ENCODE peak calls at places on chromosomes 1 and 21, in four cellular contexts. One of them, this sample, is unnamed.

GRCh38 chr1:185348995-185349394 is 32.0 kb upstream of the IVNS1ABP start:
- DNase-seq in HepG2: no peak
- DNase-seq in K562: no peak
- DNase-seq in H1: no peak
- DNase-seq in this sample: no peak

GRCh38 chr1:114756949-114757454 is 782 bp downstream of the CSDE1 start:
- DNase-seq in K562: peak; percentile 46
- DNase-seq in H1: no peak
- DNase-seq in HepG2: peak; percentile 49
- DNase-seq in this sample: peak; percentile 38

GRCh38 chr1:182317489-182318180 is 74.0 kb downstream of the GLUL start:
- DNase-seq in HepG2: no peak
- DNase-seq in H1: no peak
- DNase-seq in K562: no peak
- DNase-seq in this sample: no peak

GRCh38 chr1:243638186-243638585 is 211.9 kb downstream of the AKT3 start:
- DNase-seq in H1: no peak
- DNase-seq in HepG2: no peak
- DNase-seq in K562: no peak
- DNase-seq in this sample: no peak

GRCh38 chr1:40932004-40932403 is 47.5 kb upstream of the CTPS1 start:
- DNase-seq in HepG2: peak; percentile 52
- DNase-seq in H1: no peak
- DNase-seq in K562: no peak
- DNase-seq in this sample: no peak

GRCh38 chr1:32761253-32761877 is 55.8 kb downstream of the YARS1 start:
- DNase-seq in K562: peak; percentile 69
- DNase-seq in H1: peak; percentile 54
- DNase-seq in HepG2: no peak
- DNase-seq in this sample: peak; percentile 67

GRCh38 chr21:39422468-39423241 is 22.9 kb downstream of the LCA5L start:
- DNase-seq in K562: peak; percentile 67
- DNase-seq in H1: no peak
- DNase-seq in HepG2: no peak
- DNase-seq in this sample: no peak

GRCh38 chr21:32331444-32332305 is 33.0 kb downstream of the MRAP start:
- DNase-seq in H1: no peak
- DNase-seq in K562: no peak
- DNase-seq in HepG2: peak; percentile 10
- DNase-seq in this sample: no peak

GRCh38 chr1:1163538-1164070 is 10.1 kb upstream of the TTLL10 start:
- DNase-seq in HepG2: no peak
- DNase-seq in H1: no peak
- DNase-seq in K562: no peak
- DNase-seq in this sample: no peak

GRCh38 chr1:66576645-66577044 is 42.7 kb downstream of the SGIP1 start:
- DNase-seq in HepG2: peak; percentile 5
- DNase-seq in K562: no peak
- DNase-seq in H1: no peak
- DNase-seq in this sample: peak; percentile 14

GRCh38 chr1:175134500-175134899 is 58.1 kb downstream of the KIAA0040 start:
- DNase-seq in HepG2: no peak
- DNase-seq in K562: no peak
- DNase-seq in H1: no peak
- DNase-seq in this sample: no peak

GRCh38 chr1:17630048-17630830 is 90.7 kb downstream of the ARHGEF10L start:
- DNase-seq in K562: no peak
- DNase-seq in HepG2: no peak
- DNase-seq in H1: no peak
- DNase-seq in this sample: no peak

GRCh38 chr1:171226757-171227370 is 21.4 kb upstream of the FMO1 start:
- DNase-seq in K562: peak; percentile 47
- DNase-seq in HepG2: peak; percentile 45
- DNase-seq in H1: no peak
- DNase-seq in this sample: peak; percentile 26

GRCh38 chr1:156489935-156490293 is 10.7 kb downstream of the MEF2D start:
- DNase-seq in HepG2: no peak
- DNase-seq in K562: no peak
- DNase-seq in H1: no peak
- DNase-seq in this sample: no peak
- H3K9ac ChIP-seq in HepG2: no peak overlapping the region
- H3K9ac ChIP-seq in K562: peak overlapping the region; percentile 20
- H3K9ac ChIP-seq in H1: peak overlapping the region; percentile 15
- H3K9ac ChIP-seq in this sample: no peak overlapping the region

GRCh38 chr1:42035205-42035829 is 116.6 kb upstream of the HIVEP3 start:
- DNase-seq in HepG2: no peak
- DNase-seq in K562: peak; percentile 90
- DNase-seq in H1: peak; percentile 85
- DNase-seq in this sample: peak; percentile 90
- TF ChIP-seq EP300 in HepG2: no peak
- TF ChIP-seq EP300 in K562: no peak
- TF ChIP-seq EP300 in H1: no peak
- TF ChIP-seq EP300 in this sample: no peak

GRCh38 chr1:203402609-203403337 is 51.9 kb upstream of the FMOD start:
- DNase-seq in HepG2: no peak
- DNase-seq in K562: no peak
- DNase-seq in H1: no peak
- DNase-seq in this sample: no peak
- H3K9ac ChIP-seq in HepG2: no peak overlapping the region
- H3K9ac ChIP-seq in K562: no peak overlapping the region
- H3K9ac ChIP-seq in H1: no peak overlapping the region
- H3K9ac ChIP-seq in this sample: no peak overlapping the region

GRCh38 chr1:15029786-15030185 is 123.8 kb upstream of the TMEM51 start:
- DNase-seq in K562: no peak
- DNase-seq in H1: no peak
- DNase-seq in HepG2: no peak
- DNase-seq in this sample: no peak
- TF ChIP-seq EP300 in K562: no peak
- TF ChIP-seq EP300 in H1: no peak
- TF ChIP-seq EP300 in HepG2: no peak
- TF ChIP-seq EP300 in this sample: no peak

GRCh38 chr1:55380313-55380970 is 165.3 kb upstream of the USP24 start:
- DNase-seq in H1: no peak
- DNase-seq in K562: no peak
- DNase-seq in HepG2: no peak
- DNase-seq in this sample: no peak

GRCh38 chr1:55375617-55376258 is 160.6 kb upstream of the USP24 start:
- DNase-seq in HepG2: peak; percentile 34
- DNase-seq in H1: peak; percentile 64
- DNase-seq in K562: peak; percentile 55
- DNase-seq in this sample: peak; percentile 65

GRCh38 chr1:55381491-55381890 is 166.3 kb upstream of the USP24 start:
- DNase-seq in HepG2: no peak
- DNase-seq in K562: no peak
- DNase-seq in H1: no peak
- DNase-seq in this sample: no peak

GRCh38 chr1:55376894-55377293 is 161.7 kb upstream of the USP24 start:
- DNase-seq in K562: no peak
- DNase-seq in HepG2: no peak
- DNase-seq in H1: no peak
- DNase-seq in this sample: no peak

DNA sequence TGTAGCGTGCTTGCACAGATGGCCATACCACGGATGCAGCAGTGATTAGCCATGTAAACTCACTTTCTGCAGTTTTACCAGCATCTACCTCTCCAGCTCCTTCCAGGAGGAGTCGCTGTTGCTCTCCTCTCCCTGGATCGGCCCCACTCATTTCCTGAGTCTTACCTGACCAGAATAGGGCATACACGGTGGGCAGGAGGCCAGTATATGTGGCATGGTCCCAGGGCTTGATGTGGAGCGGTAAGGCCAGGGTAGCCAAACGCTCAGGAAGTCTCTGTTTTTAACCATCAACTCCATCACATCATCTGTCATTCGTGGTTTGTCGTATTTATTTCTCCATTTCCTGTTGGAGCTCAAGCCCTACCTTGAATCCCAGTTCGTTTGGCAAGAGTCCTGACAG is 163.4 kb upstream of the USP24 start:
- DNase-seq in K562: peak; percentile 52
- DNase-seq in HepG2: peak; percentile 24
- DNase-seq in H1: peak; percentile 84
- DNase-seq in this sample: no peak
- H3K9ac ChIP-seq in K562: no peak overlapping the region
- H3K9ac ChIP-seq in HepG2: no peak overlapping the region
- H3K9ac ChIP-seq in H1: no peak overlapping the region
- H3K9ac ChIP-seq in this sample: no peak overlapping the region

GRCh38 chr1:4122513-4123160 is 222.6 kb upstream of the C1orf174 start:
- DNase-seq in K562: no peak
- DNase-seq in HepG2: no peak
- DNase-seq in H1: no peak
- DNase-seq in this sample: no peak

GRCh38 chr1:4121834-4122512 is 221.9 kb upstream of the C1orf174 start:
- DNase-seq in HepG2: no peak
- DNase-seq in K562: no peak
- DNase-seq in H1: no peak
- DNase-seq in this sample: no peak

GRCh38 chr1:4120557-4121292 is 220.7 kb upstream of the C1orf174 start:
- DNase-seq in K562: no peak
- DNase-seq in H1: no peak
- DNase-seq in HepG2: no peak
- DNase-seq in this sample: no peak

GRCh38 chr1:4119516-4120220 is 219.6 kb upstream of the C1orf174 start:
- DNase-seq in H1: no peak
- DNase-seq in K562: no peak
- DNase-seq in HepG2: no peak
- DNase-seq in this sample: no peak

GRCh38 chr1:4121293-4121684 is 221.2 kb upstream of the C1orf174 start:
- DNase-seq in HepG2: no peak
- DNase-seq in H1: no peak
- DNase-seq in K562: no peak
- DNase-seq in this sample: no peak
- TF ChIP-seq EP300 in HepG2: no peak
- TF ChIP-seq EP300 in H1: no peak
- TF ChIP-seq EP300 in K562: no peak
- TF ChIP-seq EP300 in this sample: no peak

GRCh38 chr21:27026501-27026900 is 59.6 kb upstream of the ADAMTS5 start:
- DNase-seq in H1: no peak
- DNase-seq in K562: no peak
- DNase-seq in HepG2: no peak
- DNase-seq in this sample: no peak
- H3K9ac ChIP-seq in H1: no peak overlapping the region
- H3K9ac ChIP-seq in K562: no peak overlapping the region
- H3K9ac ChIP-seq in HepG2: no peak overlapping the region
- H3K9ac ChIP-seq in this sample: no peak overlapping the region

GRCh38 chr1:15204931-15205330 is 42.1 kb upstream of the FHAD1 start:
- DNase-seq in HepG2: no peak
- DNase-seq in K562: no peak
- DNase-seq in H1: no peak
- DNase-seq in this sample: no peak

GRCh38 chr1:15198684-15199083 is 45.1 kb downstream of the TMEM51 start:
- DNase-seq in HepG2: no peak
- DNase-seq in H1: no peak
- DNase-seq in K562: no peak
- DNase-seq in this sample: no peak

GRCh38 chr1:15205586-15206346 is 41.3 kb upstream of the FHAD1 start:
- DNase-seq in K562: no peak
- DNase-seq in H1: no peak
- DNase-seq in HepG2: no peak
- DNase-seq in this sample: no peak

GRCh38 chr1:15201221-15201620 is 45.8 kb upstream of the FHAD1 start:
- DNase-seq in H1: no peak
- DNase-seq in HepG2: no peak
- DNase-seq in K562: no peak
- DNase-seq in this sample: no peak

DNA sequence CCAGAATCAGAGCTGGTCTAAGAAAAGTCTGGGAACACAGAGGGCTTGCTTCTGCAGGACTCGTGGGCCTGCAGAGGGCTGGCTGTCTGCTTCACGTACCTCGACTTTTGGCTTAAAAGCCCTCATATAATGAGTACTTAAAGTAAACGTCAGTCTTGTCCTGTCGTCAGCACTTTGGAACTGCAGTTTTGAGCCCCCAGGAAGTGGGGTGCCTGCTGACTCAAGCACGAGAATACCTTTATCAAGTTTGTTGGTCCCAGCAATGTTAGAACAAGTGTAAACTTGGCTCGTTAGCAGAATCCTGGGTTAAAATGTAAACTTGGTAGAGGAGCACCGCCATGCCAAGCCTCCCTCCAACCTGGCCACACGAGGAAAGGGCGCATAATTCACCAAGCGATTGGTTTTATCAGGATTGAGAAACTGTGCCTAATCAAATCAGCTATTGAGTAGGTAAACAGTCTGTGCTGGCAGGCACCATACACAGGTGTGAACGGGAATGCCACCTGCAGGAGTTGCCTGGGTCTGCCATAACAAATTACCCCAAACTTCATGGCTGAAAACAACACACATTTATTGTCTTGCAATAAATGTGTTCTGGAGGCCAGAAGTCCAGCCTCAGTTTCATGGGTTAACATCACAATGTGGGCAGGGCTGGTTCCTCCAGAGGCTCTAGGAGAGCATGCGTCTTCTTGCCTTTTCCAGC is 45.0 kb upstream of the FHAD1 start:
- DNase-seq in H1: no peak
- DNase-seq in HepG2: no peak
- DNase-seq in K562: no peak
- DNase-seq in this sample: no peak
- TF ChIP-seq EP300 in H1: no peak
- TF ChIP-seq EP300 in HepG2: no peak
- TF ChIP-seq EP300 in K562: no peak
- TF ChIP-seq EP300 in this sample: no peak

This sample was measured in SK-N-SH.